ENCODE peak calls at places on chromosome 1, in nine cellular contexts. G is NCI-H345; V is T follicular helper cell; Z is NCI-H1694 treated with DMSO at 0.1 percent for 48 hours; S is GM20000; W is GOT3; H is dorsolateral prefrontal cortex; L is CD8-positive, alpha-beta T cell; J is aorta. T is an unnamed sample.

GRCh38 chr1:60073605-60074278 is at the start of gene C1orf87:
- DNase-seq in W (no peak), L (no peak), H (no peak), Z (no peak), G (no peak), J (peak; percentile 67), V (no peak), S (no peak), T (no peak)

GRCh38 chr1:168506204-168506819 is 37.5 kb downstream of the XCL2 start:
- DNase-seq in S (no peak), W (no peak), L (no peak), V (no peak), H (no peak), Z (no peak), G (no peak), J (no peak), T (no peak)

GRCh38 chr1:159091547-159092397 is 15.2 kb upstream of the AIM2 start:
- DNase-seq in L (no peak), Z (no peak), V (no peak), G (no peak), J (no peak), H (no peak), S (no peak), W (no peak), T (no peak)

GRCh38 chr1:115134231-115134630 is 44.9 kb upstream of the TSPAN2 start:
- DNase-seq in V (no peak), W (no peak), G (no peak), H (no peak), S (no peak), L (no peak), Z (no peak), J (peak; percentile 74), T (no peak)

GRCh38 chr1:16143566-16144324 is 12.1 kb downstream of the EPHA2 start:
- DNase-seq in G (peak; percentile 24), S (no peak), V (no peak), H (no peak), Z (no peak), W (no peak), L (no peak), J (no peak), T (no peak)

GRCh38 chr1:44785501-44786137 is 2.4 kb downstream of the BEST4 start:
- DNase-seq in G (no peak), W (no peak), V (no peak), Z (no peak), H (no peak), S (no peak), J (no peak), L (no peak), T (no peak)

GRCh38 chr1:215636258-215636965 is 69.3 kb downstream of the KCTD3 start:
- DNase-seq in G (no peak), V (no peak), L (no peak), J (no peak), Z (no peak), H (no peak), W (peak; percentile 28), S (no peak), T (no peak)

GRCh38 chr1:26067432-26067911 is at the start of gene TRIM63:
- DNase-seq in S (no peak), W (no peak), G (no peak), H (no peak), L (no peak), Z (no peak), V (no peak), J (no peak), T (no peak)

GRCh38 chr1:84698151-84698651 is 7.9 kb upstream of the SSX2IP start:
- DNase-seq in W (no peak), Z (no peak), G (no peak), L (no peak), S (no peak), V (no peak), H (no peak), J (no peak), T (no peak)

GRCh38 chr1:191558389-191558788 is 599.9 kb upstream of the RGS18 start:
- DNase-seq in S (no peak), G (no peak), L (no peak), W (no peak), J (no peak), H (no peak), V (no peak), Z (no peak), T (no peak)

GRCh38 chr1:45306905-45307304 is 19.8 kb upstream of the HPDL start:
- DNase-seq in J (no peak), Z (no peak), H (no peak), L (no peak), W (no peak), S (no peak), G (no peak), V (no peak), T (no peak)

GRCh38 chr1:98102369-98103030 is 181.7 kb upstream of the DPYD start:
- DNase-seq in Z (peak; percentile 58), L (no peak), G (no peak), W (no peak), S (no peak), V (no peak), J (no peak), H (no peak), T (no peak)

GRCh38 chr1:22512873-22513272 is 50.4 kb upstream of the EPHA8 start:
- DNase-seq in V (no peak), H (no peak), S (no peak), L (no peak), Z (no peak), J (no peak), G (no peak), W (no peak), T (no peak)

GRCh38 chr1:220198186-220199005 is 73.9 kb downstream of the RAB3GAP2 start:
- DNase-seq in S (no peak), G (no peak), Z (no peak), H (no peak), L (no peak), V (no peak), W (no peak), J (no peak), T (no peak)